ENCODE peak calls at places on chromosomes 1 and 21, in ten cellular contexts. S is ureter; Q is fibroblast of pulmonary artery; U is fibroblast of the conjunctiva; J is nucleus accumbens; H is GM23248; O is AG10803; B is CD8-positive, alpha-beta T cell; F is HTR-8/SVneo; C is H4. V is an unnamed sample.

GRCh38 chr1:14371806-14372497 is 226.5 kb upstream of the KAZN start:
- DNase-seq in S (no peak), Q (no peak), U (no peak), J (no peak), H (peak; percentile 83), O (peak; percentile 73), B (no peak), F (no peak), C (no peak), V (no peak)

GRCh38 chr1:115065021-115065420 is 24.3 kb downstream of the TSPAN2 start:
- DNase-seq in S (no peak), Q (no peak), U (no peak), J (no peak), H (peak; percentile 36), O (no peak), B (no peak), F (no peak), C (no peak), V (no peak)

GRCh38 chr1:29177022-29177705 is 4.5 kb downstream of the SRSF4 start:
- DNase-seq in S (no peak), Q (no peak), U (no peak), J (no peak), H (peak; percentile 35), O (peak; percentile 64), B (no peak), F (no peak), C (no peak), V (no peak)

GRCh38 chr1:218616681-218617080 is 271.5 kb downstream of the TGFB2 start:
- DNase-seq in S (no peak), Q (peak; percentile 29), U (no peak), J (no peak), H (no peak), O (no peak), B (no peak), F (no peak), C (no peak), V (no peak)

GRCh38 chr1:246435421-246436041 is 71.5 kb downstream of the SMYD3 start:
- DNase-seq in S (no peak), Q (peak; percentile 60), U (no peak), J (no peak), H (peak; percentile 47), O (peak; percentile 50), B (no peak), F (no peak), C (no peak), V (no peak)

GRCh38 chr1:116987256-116987555 is 14.4 kb upstream of the CD101 start:
- DNase-seq in S (no peak), Q (no peak), U (no peak), J (no peak), H (no peak), O (no peak), B (peak; percentile 83), F (no peak), C (no peak), V (no peak)

GRCh38 chr1:244599937-244600350 is 53.0 kb upstream of the DESI2 start:
- DNase-seq in S (peak; percentile 45), Q (peak; percentile 97), U (peak; percentile 79), J (no peak), H (peak; percentile 98), O (peak; percentile 87), B (no peak), F (peak; percentile 84), C (peak; percentile 83), V (no peak)

GRCh38 chr1:52748119-52748518 is 21.9 kb downstream of the ZYG11B start:
- DNase-seq in S (no peak), Q (peak; percentile 20), U (no peak), J (no peak), H (peak; percentile 27), O (no peak), B (no peak), F (no peak), C (no peak), V (no peak)

GRCh38 chr1:7384679-7385078 is 386.4 kb upstream of the VAMP3 start:
- DNase-seq in S (peak; percentile 32), Q (no peak), U (no peak), J (no peak), H (no peak), O (no peak), B (peak; percentile 17), F (no peak), C (no peak), V (no peak)

GRCh38 chr1:6248798-6249731 is 5.1 kb downstream of the HES3 start:
- DNase-seq in S (no peak), Q (no peak), U (no peak), J (no peak), H (peak; percentile 52), O (peak; percentile 40), B (no peak), F (no peak), C (no peak), V (peak; percentile 43)

GRCh38 chr1:75062111-75062510 is 72.1 kb upstream of the LHX8 start:
- DNase-seq in S (no peak), Q (no peak), U (no peak), J (no peak), H (no peak), O (no peak), B (no peak), F (no peak), C (peak; percentile 53), V (no peak)

GRCh38 chr21:42237161-42237560 is 18.2 kb downstream of the ABCG1 start:
- DNase-seq in S (no peak), Q (no peak), U (no peak), J (no peak), H (no peak), O (no peak), B (no peak), F (no peak), C (no peak), V (no peak)

GRCh38 chr1:116804736-116805135 is 50.5 kb downstream of the CD2 start:
- DNase-seq in S (no peak), Q (no peak), U (no peak), J (no peak), H (no peak), O (no peak), B (no peak), F (no peak), C (no peak), V (no peak)

GRCh38 chr1:45103534-45103933 is 91.5 kb downstream of the UROD start:
- DNase-seq in S (no peak), Q (no peak), U (no peak), J (no peak), H (no peak), O (no peak), B (no peak), F (no peak), C (no peak), V (no peak)

GRCh38 chr1:171433451-171433850 is 51.9 kb upstream of the PRRC2C start:
- DNase-seq in S (no peak), Q (peak; percentile 30), U (no peak), J (no peak), H (peak; percentile 68), O (peak; percentile 16), B (no peak), F (peak; percentile 18), C (peak; percentile 44), V (no peak)

V was measured in testis.